ENCODE peak calls at places on chromosomes 13 and 19, in six cellular contexts. I is NCI-H1092 treated with DMSO at 0.1 percent for 48 hours; F is activated T-helper 1 cell treated with Interleukin-2 at 50 U/mL for 16 hours; S is stimulated activated CD4-positive, alpha-beta T cell treated with anti-CD3 and anti-CD28 coated beads, TNF-alpha, amount 100 ng/mL, for 48 hours; M is mesothelial cell of epicardium; U is psoas muscle. J is an unnamed sample.

GRCh38 chr19:13961826-13962737 is 9.8 kb downstream of the DCAF15 start:
- DNase-seq in F (no peak), U (no peak), S (no peak), M (no peak), I (no peak), J (no peak)

GRCh38 chr19:40600086-40600917 is 867 bp upstream of the LTBP4 start:
- DNase-seq in I (no peak), M (no peak), U (peak), F (no peak), S (no peak), J (peak)

GRCh38 chr13:21901326-21901725 is 230.5 kb downstream of the FGF9 start:
- DNase-seq in U (no peak), S (no peak), M (no peak), F (no peak), I (no peak), J (no peak)

GRCh38 chr13:44540761-44541434 is 35.2 kb downstream of the TSC22D1 start:
- DNase-seq in S (no peak), I (no peak), M (no peak), F (no peak), U (no peak), J (no peak)

GRCh38 chr19:4507150-4507452 is 11.2 kb downstream of the PLIN4 start:
- DNase-seq in U (no peak), F (no peak), I (no peak), S (no peak), M (no peak), J (no peak)

GRCh38 chr13:27370305-27370853 is 54.0 kb upstream of the GTF3A start:
- DNase-seq in M (no peak), I (no peak), U (no peak), S (no peak), F (no peak), J (no peak)

GRCh38 chr13:48892311-48892710 is 83.4 kb upstream of the FNDC3A start:
- DNase-seq in M (no peak), U (no peak), I (no peak), S (no peak), F (no peak), J (no peak)

GRCh38 chr19:53357821-53358581 is 7.5 kb upstream of the ZNF525 start:
- DNase-seq in U (no peak), M (no peak), I (no peak), F (no peak), S (no peak), J (no peak)

GRCh38 chr13:43838909-43839308 is 40.6 kb downstream of the CCDC122 start:
- DNase-seq in U (no peak), I (no peak), F (no peak), M (no peak), S (no peak), J (no peak)

GRCh38 chr13:27302643-27303262 is 32.1 kb downstream of the RASL11A start:
- DNase-seq in S (no peak), F (no peak), M (no peak), I (no peak), U (no peak), J (no peak)

GRCh38 chr19:18232540-18233223 is 6.4 kb upstream of the PDE4C start:
- DNase-seq in S (no peak), F (no peak), I (peak), M (no peak), U (no peak), J (no peak)

GRCh38 chr13:50130686-50131051 is 115.4 kb downstream of the KCNRG start:
- DNase-seq in F (no peak), I (no peak), M (no peak), U (peak), S (no peak), J (peak)

GRCh38 chr19:18862976-18863842 is 31.4 kb downstream of the UPF1 start:
- DNase-seq in M (no peak), U (no peak), F (no peak), I (no peak), S (no peak), J (no peak)

GRCh38 chr13:51005566-51005965 is 96.0 kb downstream of the RNASEH2B start:
- DNase-seq in S (no peak), F (no peak), U (peak), M (no peak), I (no peak), J (no peak)

GRCh38 chr13:73720216-73720840 is 413.9 kb downstream of the KLF12 start:
- DNase-seq in U (no peak), M (no peak), S (no peak), I (no peak), F (no peak), J (no peak)

GRCh38 chr13:27012482-27013197 is 159.0 kb downstream of the USP12 start:
- DNase-seq in M (no peak), U (no peak), F (no peak), S (no peak), I (no peak), J (no peak)

GRCh38 chr13:42615691-42616090 is 41.7 kb downstream of the TNFSF11 start:
- DNase-seq in M (no peak), F (no peak), U (no peak), S (no peak), I (no peak), J (no peak)

GRCh38 chr19:30254214-30254613 is 118.0 kb upstream of the ZNF536 start:
- DNase-seq in I (no peak), F (no peak), S (no peak), M (no peak), U (no peak), J (no peak)

GRCh38 chr13:50594276-50594970 is 249.1 kb downstream of the DLEU7 start:
- DNase-seq in S (peak), M (no peak), F (no peak), U (no peak), I (no peak), J (no peak)